ENCODE peak calls at places on chromosome 18, in five cellular contexts. F is Daoy, L is GM19239, K is gastrocnemius medialis, W is EH. C is an unnamed sample.

GRCh38 chr18:58186258-58186948 is 142.4 kb downstream of the NEDD4L start:
- DNase-seq in F (peak; percentile 85), L (no peak), K (no peak), W (peak; percentile 93), C (peak; percentile 40)

GRCh38 chr18:9615280-9615797 is 980 bp upstream of the PPP4R1 start:
- DNase-seq in F (no peak), L (no peak), K (no peak), W (no peak), C (no peak)

GRCh38 chr18:2961828-2962227 is 51.1 kb downstream of the LPIN2 start:
- DNase-seq in F (no peak), L (no peak), K (no peak), W (peak; percentile 74), C (peak; percentile 32)

GRCh38 chr18:79815657-79816056 is 17.9 kb downstream of the KCNG2 start:
- DNase-seq in F (no peak), L (no peak), K (no peak), W (no peak), C (no peak)

GRCh38 chr18:9081940-9082339 is 20.6 kb upstream of the NDUFV2 start:
- DNase-seq in F (no peak), L (no peak), K (no peak), W (no peak), C (no peak)

GRCh38 chr18:59402432-59403090 is 43.5 kb upstream of the LMAN1 start:
- DNase-seq in F (peak; percentile 85), L (peak; percentile 78), K (peak; percentile 67), W (peak; percentile 76), C (peak; percentile 66)

GRCh38 chr18:10081477-10081876 is 167.7 kb downstream of the VAPA start:
- DNase-seq in F (no peak), L (no peak), K (no peak), W (peak; percentile 27), C (peak; percentile 66)

GRCh38 chr18:48621240-48621639 is 82.4 kb downstream of the CTIF start:
- DNase-seq in F (peak; percentile 61), L (no peak), K (no peak), W (peak; percentile 93), C (peak; percentile 75)

GRCh38 chr18:9992988-9993845 is 79.4 kb downstream of the VAPA start:
- DNase-seq in F (no peak), L (no peak), K (no peak), W (no peak), C (no peak)

GRCh38 chr18:44672506-44672905 is 8.2 kb upstream of the SETBP1 start:
- DNase-seq in F (no peak), L (no peak), K (no peak), W (no peak), C (no peak)

GRCh38 chr18:54416459-54416858 is 58.8 kb downstream of the C18orf54 start:
- DNase-seq in F (peak; percentile 4), L (no peak), K (no peak), W (peak; percentile 88), C (peak; percentile 68)

GRCh38 chr18:13191779-13192178 is 26.8 kb upstream of the LDLRAD4 start:
- DNase-seq in F (peak; percentile 40), L (no peak), K (no peak), W (no peak), C (peak; percentile 50)

GRCh38 chr18:75073654-75074053 is 135.3 kb downstream of the PTGR3 start:
- DNase-seq in F (no peak), L (no peak), K (no peak), W (no peak), C (no peak)

GRCh38 chr18:79545714-79546113 is 133.9 kb upstream of the CTDP1 start:
- DNase-seq in F (no peak), L (no peak), K (no peak), W (no peak), C (no peak)

GRCh38 chr18:58868440-58868839 is 3.8 kb downstream of the ZNF532 start:
- DNase-seq in F (no peak), L (no peak), K (no peak), W (no peak), C (no peak)

GRCh38 chr18:72375628-72376027 is 168.5 kb downstream of the CBLN2 start:
- DNase-seq in F (peak; percentile 55), L (no peak), K (no peak), W (peak; percentile 33), C (peak; percentile 29)

GRCh38 chr18:50836521-50836957 is 16.7 kb upstream of the MRO start:
- DNase-seq in F (peak; percentile 71), L (no peak), K (no peak), W (peak; percentile 38), C (peak; percentile 61)

GRCh38 chr18:59950215-59950944 is 50.6 kb downstream of the PMAIP1 start:
- DNase-seq in F (no peak), L (no peak), K (no peak), W (no peak), C (no peak)

GRCh38 chr18:61738042-61738441 is 154.8 kb downstream of the RNF152 start:
- DNase-seq in F (no peak), L (no peak), K (no peak), W (no peak), C (peak; percentile 59)

GRCh38 chr18:22286576-22286975 is 117.2 kb downstream of the GATA6 start:
- DNase-seq in F (peak; percentile 30), L (no peak), K (no peak), W (no peak), C (no peak)

GRCh38 chr18:35159782-35160181 is 81.1 kb upstream of the ZNF397 start:
- DNase-seq in F (no peak), L (no peak), K (no peak), W (no peak), C (no peak)

GRCh38 chr18:41324020-41324791 is 630.8 kb upstream of the PIK3C3 start:
- DNase-seq in F (no peak), L (no peak), K (no peak), W (no peak), C (no peak)

GRCh38 chr18:23401400-23402347 is 51.4 kb upstream of the RIOK3 start:
- DNase-seq in F (peak; percentile 78), L (no peak), K (no peak), W (peak; percentile 87), C (peak; percentile 69)

GRCh38 chr18:21489119-21489750 is 111.3 kb downstream of the ESCO1 start:
- DNase-seq in F (peak; percentile 41), L (peak; percentile 42), K (peak; percentile 58), W (peak; percentile 66), C (peak; percentile 70)

GRCh38 chr18:63004466-63005089 is 289.2 kb downstream of the PHLPP1 start:
- DNase-seq in F (no peak), L (no peak), K (no peak), W (no peak), C (no peak)

GRCh38 chr18:60892855-60893254 is 440.4 kb upstream of the CDH20 start:
- DNase-seq in F (peak; percentile 44), L (no peak), K (no peak), W (no peak), C (peak; percentile 51)

GRCh38 chr18:23963443-23964185 is 50.9 kb upstream of the TTC39C start:
- DNase-seq in F (no peak), L (no peak), K (no peak), W (no peak), C (no peak)

GRCh38 chr18:6928359-6928758 is 189.2 kb downstream of the LAMA1 start:
- DNase-seq in F (no peak), L (no peak), K (no peak), W (no peak), C (no peak)

C was measured in fibroblast of villous mesenchyme.